ENCODE peak calls at places on chromosomes 16 and 17, in ten cellular contexts. C, O, R, H, P, I, G, V, L and B are unnamed samples.

GRCh38 chr16:28974007-28974436 is 556 bp upstream of the SPNS1 start:
- DNase-seq in V (peak), H (peak), L (peak), C (peak), G (no peak), P (peak), I (peak), O (peak), R (peak), B (peak)

GRCh38 chr17:78131172-78132085 is 858 bp downstream of the TMC8 start:
- DNase-seq in V (no peak), I (peak), R (no peak), G (no peak), P (no peak), L (no peak), C (no peak), H (no peak), O (peak), B (no peak)

GRCh38 chr16:79362312-79362970 is 238.1 kb downstream of the MAF start:
- DNase-seq in I (no peak), V (no peak), H (no peak), G (no peak), C (no peak), L (no peak), O (no peak), R (no peak), P (no peak), B (no peak)

GRCh38 chr16:28563218-28563617 is 9.5 kb downstream of the SGF29 start:
- DNase-seq in I (no peak), H (no peak), G (no peak), C (no peak), O (no peak), V (no peak), P (no peak), L (no peak), R (no peak), B (no peak)

GRCh38 chr16:24253192-24253591 is 2.9 kb upstream of the CACNG3 start:
- DNase-seq in V (peak), G (no peak), I (peak), O (peak), L (no peak), H (peak), P (no peak), C (no peak), R (peak), B (no peak)

GRCh38 chr17:3037259-3037658 is 26.1 kb downstream of the OR1D5 start:
- DNase-seq in G (no peak), O (no peak), V (no peak), L (no peak), C (no peak), R (no peak), P (no peak), H (no peak), I (no peak), B (no peak)

GRCh38 chr17:66548158-66548557 is 245.7 kb downstream of the PRKCA start:
- DNase-seq in V (peak), O (no peak), P (no peak), H (no peak), G (no peak), I (no peak), R (peak), L (no peak), C (peak), B (no peak)

GRCh38 chr17:41464682-41465081 is 2.5 kb downstream of the KRT32 start:
- DNase-seq in P (peak), V (peak), H (peak), L (peak), O (no peak), I (no peak), C (peak), G (no peak), R (peak), B (peak)

GRCh38 chr17:36546418-36547093 is 1.8 kb downstream of the GGNBP2 start:
- DNase-seq in H (no peak), V (no peak), P (no peak), C (no peak), I (peak), O (no peak), L (no peak), R (peak), G (no peak), B (no peak)

GRCh38 chr17:76840443-76840767 is 27.8 kb upstream of the MGAT5B start:
- DNase-seq in C (no peak), O (no peak), V (no peak), H (no peak), P (no peak), I (peak), L (no peak), R (no peak), G (no peak), B (no peak)

GRCh38 chr17:39271546-39271945 is 45.8 kb upstream of the STAC2 start:
- DNase-seq in V (no peak), I (no peak), O (no peak), L (no peak), R (peak), P (peak), C (no peak), H (peak), G (no peak), B (no peak)

GRCh38 chr16:19882641-19883040 is 2.0 kb downstream of the GPRC5B start:
- DNase-seq in P (no peak), I (no peak), C (no peak), V (no peak), O (no peak), G (no peak), L (no peak), H (no peak), R (no peak), B (no peak)

GRCh38 chr16:31094088-31094423 is 541 bp downstream of the VKORC1 start:
- DNase-seq in O (peak), C (no peak), L (no peak), G (no peak), R (no peak), V (no peak), I (no peak), P (no peak), H (no peak), B (no peak)

GRCh38 chr16:27239026-27239425 is 29.5 kb downstream of the NSMCE1 start:
- DNase-seq in I (no peak), C (no peak), P (no peak), R (no peak), H (no peak), L (peak), G (no peak), O (no peak), V (no peak), B (no peak)

GRCh38 chr17:30812218-30813177 is 12.0 kb downstream of the CRLF3 start:
- DNase-seq in C (peak), I (no peak), G (no peak), L (no peak), R (peak), H (peak), V (peak), P (no peak), O (no peak), B (no peak)

GRCh38 chr16:70428178-70428998 is 10.5 kb downstream of the ST3GAL2 start:
- DNase-seq in H (peak), L (peak), V (peak), P (peak), I (peak), C (peak), R (peak), G (no peak), O (peak), B (peak)

GRCh38 chr17:76550712-76551615 is 11.1 kb downstream of the PRCD start:
- DNase-seq in V (peak), H (peak), R (peak), I (no peak), L (no peak), O (no peak), P (no peak), G (no peak), C (no peak), B (no peak)

GRCh38 chr16:57208926-57209325 is 22.8 kb downstream of the RSPRY1 start:
- DNase-seq in L (no peak), C (no peak), G (no peak), O (no peak), I (no peak), V (no peak), H (no peak), P (no peak), R (no peak), B (no peak)

GRCh38 chr17:78601577-78602190 is 24.5 kb upstream of the DNAH17 start:
- DNase-seq in O (no peak), C (no peak), R (no peak), G (no peak), H (no peak), P (no peak), L (no peak), I (no peak), V (no peak), B (no peak)

GRCh38 chr16:4313563-4314531 is 2.0 kb upstream of the GLIS2 start:
- DNase-seq in V (no peak), G (no peak), C (no peak), P (no peak), H (no peak), O (no peak), I (peak), L (peak), R (peak), B (no peak)

GRCh38 chr16:4307215-4308037 is 8.4 kb upstream of the GLIS2 start:
- DNase-seq in V (peak), C (peak), R (peak), L (peak), H (peak), O (peak), G (peak), P (peak), I (peak), B (peak)

GRCh38 chr16:4306439-4307214 is 9.2 kb upstream of the GLIS2 start:
- DNase-seq in P (no peak), R (no peak), O (no peak), L (no peak), I (peak), C (no peak), G (no peak), V (no peak), H (no peak), B (no peak)

GRCh38 chr16:4309102-4309832 is 6.6 kb upstream of the GLIS2 start:
- DNase-seq in V (peak), L (no peak), O (no peak), I (peak), P (no peak), G (no peak), C (no peak), R (no peak), H (no peak), B (no peak)

GRCh38 chr16:4309833-4310266 is 6.0 kb upstream of the GLIS2 start:
- DNase-seq in G (peak), L (peak), V (peak), C (peak), P (peak), R (peak), I (peak), O (no peak), H (peak), B (no peak)
- TF ChIP-seq CTCF in G (no peak), L (peak), V (peak), C (peak), P (peak), R (peak), I (peak), O (peak), H (peak), B (peak)

DNA sequence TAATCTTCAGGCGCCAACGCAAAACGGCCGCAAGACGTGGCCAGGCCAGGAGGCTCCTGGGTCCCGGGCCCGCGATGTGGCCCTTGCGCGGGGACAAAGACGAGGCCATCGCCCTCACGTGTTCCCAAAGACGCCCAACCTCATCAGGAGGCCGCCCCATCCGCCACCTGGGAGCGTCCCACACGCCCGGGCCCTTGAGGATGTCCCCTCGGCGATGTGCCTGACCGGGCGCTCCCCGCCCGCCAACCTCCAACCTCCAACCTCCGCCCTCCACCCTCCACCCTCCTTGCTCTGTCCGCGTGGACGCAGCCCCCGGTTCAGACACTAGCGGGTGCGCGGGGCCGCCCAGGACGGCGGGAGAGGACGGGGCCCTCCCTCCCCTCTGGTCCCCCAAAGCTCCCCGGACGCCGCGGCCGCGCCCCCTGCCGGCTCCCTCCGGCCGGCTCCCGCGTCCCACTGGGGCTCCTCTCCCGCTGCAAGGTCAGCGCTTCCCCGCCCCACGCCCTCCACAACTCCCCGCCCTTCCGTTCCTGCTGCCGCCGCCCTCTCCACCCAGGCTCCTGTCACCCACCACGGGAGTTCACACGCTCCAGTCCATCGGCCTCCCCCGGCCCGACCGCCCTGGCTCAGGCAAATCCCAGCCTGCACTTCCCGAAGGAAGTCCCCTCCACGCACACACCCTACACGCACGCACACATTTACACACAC is 250.8 kb upstream of the RPL38 start:
- DNase-seq in G (peak), H (no peak), R (peak), I (no peak), L (peak), P (no peak), C (no peak), V (no peak), O (peak), B (no peak)
- TF ChIP-seq CTCF in G (no peak), H (no peak), R (no peak), I (peak), L (peak), P (no peak), C (no peak), V (peak), O (peak), B (peak)

GRCh38 chr17:80558046-80558445 is 13.4 kb downstream of the RPTOR start:
- DNase-seq in C (no peak), I (no peak), L (no peak), P (no peak), G (no peak), O (no peak), R (no peak), V (no peak), H (no peak), B (no peak)
- TF ChIP-seq CTCF in C (no peak), I (no peak), L (no peak), P (no peak), G (no peak), O (no peak), R (no peak), V (no peak), H (no peak), B (no peak)

GRCh38 chr17:8079291-8080207 is 8.0 kb downstream of the ALOX12B start:
- DNase-seq in C (no peak), V (peak), L (peak), P (no peak), H (peak), I (peak), R (peak), G (peak), O (peak), B (no peak)
- TF ChIP-seq CTCF in C (peak), V (peak), L (peak), P (peak), H (peak), I (peak), R (peak), G (no peak), O (peak), B (peak)